ENCODE peak calls at places on chromosomes 1 and 21, in eight cellular contexts. D is mucosa of descending colon, V is HFFc6, Z is fibroblast of lung, K is bronchial epithelial cell, R is heart left ventricle, U is keratinocyte, I is thoracic aorta. H is an unnamed sample.

GRCh38 chr21:42521384-42521783 is 7.7 kb downstream of the SLC37A1 start:
- DNase-seq in D (no peak), I (no peak), Z (no peak), K (no peak), U (no peak), R (no peak), V (no peak), H (no peak)

GRCh38 chr1:226046240-226046639 is 16.3 kb upstream of the H3-3A start:
- DNase-seq in R (no peak), Z (peak; percentile 73), I (no peak), D (no peak), K (peak; percentile 88), U (no peak), V (peak; percentile 67), H (no peak)

GRCh38 chr1:54738244-54738643 is 22.6 kb downstream of the TTC4 start:
- DNase-seq in R (no peak), K (no peak), I (no peak), Z (no peak), U (no peak), V (no peak), D (no peak), H (no peak)

GRCh38 chr21:43816611-43817071 is 27.3 kb downstream of the RRP1 start:
- DNase-seq in Z (no peak), U (no peak), K (no peak), I (no peak), V (no peak), R (peak; percentile 52), D (no peak), H (no peak)

GRCh38 chr1:22264464-22265330 is 121.8 kb upstream of the WNT4 start:
- DNase-seq in D (no peak), V (no peak), Z (no peak), R (no peak), U (no peak), I (no peak), K (no peak), H (no peak)

GRCh38 chr1:52603680-52604501 is 1.7 kb downstream of the GPX7 start:
- DNase-seq in I (no peak), D (no peak), Z (no peak), V (peak; percentile 55), R (no peak), U (peak; percentile 33), K (peak; percentile 89), H (no peak)

GRCh38 chr1:22808846-22809501 is 98.3 kb downstream of the EPHB2 start:
- DNase-seq in U (no peak), R (peak; percentile 85), V (peak; percentile 86), I (no peak), Z (peak; percentile 93), K (no peak), D (peak; percentile 14), H (peak; percentile 74)

GRCh38 chr1:30527511-30528140 is 195.8 kb downstream of the MATN1 start:
- DNase-seq in V (peak; percentile 4), K (no peak), R (no peak), D (no peak), Z (no peak), I (no peak), U (no peak), H (no peak)

GRCh38 chr1:70034403-70034802 is 171.0 kb downstream of the LRRC40 start:
- DNase-seq in K (peak; percentile 47), V (peak; percentile 67), Z (peak; percentile 74), R (no peak), I (no peak), U (peak; percentile 7), D (no peak), H (no peak)

GRCh38 chr1:183483224-183483623 is 10.9 kb downstream of the SMG7 start:
- DNase-seq in K (no peak), D (no peak), V (no peak), U (no peak), R (no peak), Z (no peak), I (no peak), H (no peak)

GRCh38 chr1:25194576-25195020 is 37.7 kb downstream of the SYF2 start:
- DNase-seq in V (no peak), R (no peak), U (peak; percentile 91), Z (no peak), I (no peak), K (peak; percentile 94), D (no peak), H (no peak)

GRCh38 chr1:107359472-107360241 is 218.8 kb downstream of the NTNG1 start:
- DNase-seq in D (no peak), K (no peak), V (no peak), R (no peak), U (no peak), I (no peak), Z (no peak), H (no peak)

GRCh38 chr1:216785211-216785610 is 62.0 kb upstream of the ESRRG start:
- DNase-seq in V (no peak), R (no peak), U (no peak), K (no peak), D (no peak), Z (no peak), I (no peak), H (no peak)

GRCh38 chr1:39082140-39082799 is 56.1 kb downstream of the NDUFS5 start:
- DNase-seq in U (no peak), I (no peak), D (no peak), K (no peak), R (no peak), V (no peak), Z (no peak), H (no peak)

GRCh38 chr1:225460737-225461532 is 33.1 kb upstream of the LBR start:
- DNase-seq in U (no peak), V (no peak), D (no peak), R (no peak), I (no peak), Z (no peak), K (peak; percentile 45), H (no peak)

GRCh38 chr1:106831511-106831910 is 225.0 kb upstream of the PRMT6 start:
- DNase-seq in R (no peak), U (no peak), Z (no peak), V (no peak), D (no peak), I (no peak), K (no peak), H (no peak)

GRCh38 chr1:156833598-156833997 is 16.9 kb upstream of the SH2D2A start:
- DNase-seq in Z (no peak), K (no peak), U (no peak), V (no peak), D (no peak), I (no peak), R (no peak), H (no peak)
- TF ChIP-seq CTCF in Z (no peak), K (no peak), U (no peak), V (no peak), D (no peak), I (no peak), R (no peak), H (no peak)

GRCh38 chr1:222084996-222085395 is 343.1 kb upstream of the DUSP10 start:
- DNase-seq in U (no peak), R (no peak), K (peak; percentile 4), I (no peak), D (no peak), Z (no peak), V (peak; percentile 65), H (no peak)
- TF ChIP-seq CTCF in U (no peak), R (no peak), K (no peak), I (no peak), D (no peak), Z (no peak), V (no peak), H (no peak)

DNA sequence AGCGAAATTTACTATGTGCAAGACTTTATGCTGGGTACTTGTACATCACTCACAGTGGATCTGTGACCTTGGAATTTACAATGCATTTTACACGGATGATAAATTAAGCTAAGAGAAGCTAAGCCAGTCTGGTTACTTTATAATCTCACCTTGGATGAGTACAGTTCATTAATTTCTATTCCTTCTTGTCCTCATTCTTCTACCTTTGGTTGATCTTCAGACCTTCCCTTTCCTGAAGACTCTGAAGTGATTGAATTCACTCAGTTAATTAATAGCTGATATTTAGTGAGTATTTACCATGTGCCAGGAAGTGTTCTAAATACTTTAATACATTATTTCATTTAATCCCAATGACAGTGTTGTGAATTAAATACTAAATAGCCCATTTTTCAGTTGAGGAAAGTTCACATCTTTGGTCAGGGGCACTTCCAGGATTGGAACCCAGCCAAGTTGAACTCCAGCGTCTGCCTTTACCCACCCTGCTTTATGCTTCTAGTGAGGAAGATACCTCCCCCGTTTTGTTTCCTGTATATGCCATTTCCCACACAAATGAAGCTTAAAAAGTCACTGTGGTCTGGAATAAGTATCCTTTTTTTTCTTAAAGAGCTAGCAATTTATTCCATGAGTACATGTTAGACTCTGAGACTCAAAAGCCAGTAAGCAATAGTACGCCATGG is 146.6 kb downstream of the TLR5 start:
- DNase-seq in D (no peak), V (no peak), I (no peak), K (no peak), R (no peak), Z (no peak), U (no peak), H (no peak)
- TF ChIP-seq CTCF in D (no peak), V (no peak), I (no peak), K (no peak), R (no peak), Z (no peak), U (no peak), H (no peak)

GRCh38 chr1:199242162-199242561 is 603.3 kb downstream of the PTPRC start:
- DNase-seq in U (no peak), I (no peak), Z (no peak), D (no peak), V (no peak), K (no peak), R (no peak), H (no peak)

GRCh38 chr1:199246716-199247115 is 607.9 kb downstream of the PTPRC start:
- DNase-seq in V (no peak), D (no peak), U (no peak), I (no peak), Z (no peak), K (no peak), R (no peak), H (no peak)

GRCh38 chr1:199242601-199243000 is 603.8 kb downstream of the PTPRC start:
- DNase-seq in I (no peak), U (no peak), R (no peak), K (no peak), Z (no peak), D (no peak), V (no peak), H (no peak)

GRCh38 chr1:199247891-199248290 is 609.1 kb downstream of the PTPRC start:
- DNase-seq in U (no peak), V (no peak), K (peak; percentile 88), Z (no peak), D (no peak), I (no peak), R (no peak), H (no peak)

DNA sequence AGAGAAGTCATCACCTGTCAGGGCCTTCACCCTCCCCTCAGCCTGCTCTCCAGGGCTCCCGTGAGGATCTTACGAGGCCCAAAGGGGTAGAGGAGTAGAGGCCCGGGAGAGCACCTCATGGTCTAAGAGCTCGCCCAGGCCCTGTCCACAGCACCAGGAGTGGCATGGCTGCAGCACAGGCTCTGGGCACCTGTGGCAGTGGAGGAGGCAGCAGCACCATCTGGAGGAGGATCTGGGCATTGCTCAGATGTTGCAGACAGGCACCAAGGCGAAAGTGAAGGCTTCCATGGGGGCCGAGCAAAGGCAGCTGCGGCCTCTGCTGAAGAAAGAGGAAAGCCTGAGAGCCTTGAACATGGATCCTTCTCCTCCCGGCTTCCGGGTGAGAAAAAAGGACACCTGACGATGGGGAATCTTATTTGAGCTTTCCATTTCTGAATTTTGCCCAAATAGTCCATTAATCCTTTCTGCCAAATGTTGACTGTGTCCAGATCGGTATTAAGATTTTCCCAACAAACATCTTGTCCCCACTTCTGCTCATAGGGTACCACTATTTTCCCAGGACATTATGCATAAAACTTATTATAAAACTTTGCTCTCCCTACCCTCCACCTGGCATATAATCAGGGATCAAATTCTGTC is 604.7 kb downstream of the PTPRC start:
- DNase-seq in Z (peak; percentile 39), V (peak; percentile 49), U (no peak), R (peak; percentile 70), I (no peak), K (peak; percentile 41), D (peak; percentile 66), H (no peak)
- TF ChIP-seq CTCF in Z (peak; percentile 70), V (peak; percentile 81), U (peak; percentile 92), R (peak; percentile 64), I (no peak), K (peak; percentile 78), D (peak; percentile 27), H (no peak)